ENCODE peak calls at places on chromosomes 4 and X, in six cellular contexts. U, N, C, S, F and Y are unnamed samples.

GRCh38 chr4:158371158-158371557 is 150.5 kb upstream of the RXFP1 start:
- DNase-seq in U (peak), N (no peak), F (no peak), S (no peak), C (no peak), Y (no peak)

GRCh38 chr4:37981844-37982720 is 21.9 kb downstream of the PTTG2 start:
- DNase-seq in C (no peak), S (no peak), F (no peak), U (peak), N (no peak), Y (no peak)

GRCh38 chrX:100076031-100076430 is 334.0 kb downstream of the PCDH19 start:
- DNase-seq in U (no peak), F (no peak), C (no peak), N (no peak), S (no peak), Y (no peak)

GRCh38 chrX:134374294-134374693 is 85.7 kb upstream of the HPRT1 start:
- DNase-seq in U (no peak), C (no peak), N (no peak), S (no peak), F (peak), Y (no peak)

GRCh38 chr4:1654216-1654945 is 29.7 kb downstream of the FAM53A start:
- DNase-seq in S (no peak), C (no peak), U (no peak), F (no peak), N (no peak), Y (no peak)

GRCh38 chr4:108901271-108901670 is 138.4 kb upstream of the ETNPPL start:
- DNase-seq in N (no peak), F (no peak), C (no peak), U (peak), S (no peak), Y (no peak)

GRCh38 chrX:67700607-67701006 is 156.8 kb downstream of the AR start:
- DNase-seq in C (no peak), S (no peak), F (no peak), N (no peak), U (no peak), Y (no peak)

GRCh38 chrX:100083146-100083715 is 326.8 kb downstream of the PCDH19 start:
- DNase-seq in S (no peak), U (no peak), N (no peak), F (no peak), C (no peak), Y (no peak)

GRCh38 chr4:153757407-153757806 is 2.4 kb downstream of the RNF175 start:
- DNase-seq in F (no peak), S (no peak), C (no peak), N (no peak), U (peak), Y (no peak)

GRCh38 chrX:10350221-10350620 is 193.4 kb downstream of the CLCN4 start:
- DNase-seq in F (no peak), U (no peak), N (no peak), C (no peak), S (no peak), Y (no peak)

GRCh38 chr4:179893967-179894590 is 2349.1 kb upstream of the TENM3 start:
- DNase-seq in N (no peak), S (no peak), U (no peak), C (no peak), F (no peak), Y (no peak)

GRCh38 chr4:54231419-54232150 is 2.5 kb downstream of the PDGFRA start:
- DNase-seq in S (peak), C (no peak), F (no peak), N (peak), U (no peak), Y (peak)

GRCh38 chrX:41421071-41421729 is 25.9 kb upstream of the NYX start:
- DNase-seq in U (peak), S (no peak), N (no peak), F (no peak), C (no peak), Y (no peak)

GRCh38 chr4:166655705-166656104 is 578.6 kb downstream of the SPOCK3 start:
- DNase-seq in C (no peak), N (no peak), S (no peak), U (no peak), F (no peak), Y (no peak)

GRCh38 chr4:86279247-86279960 is 80.4 kb downstream of the MAPK10 start:
- DNase-seq in C (no peak), U (no peak), S (no peak), N (no peak), F (no peak), Y (no peak)

GRCh38 chr4:161555689-161556660 is 607.8 kb downstream of the FSTL5 start:
- DNase-seq in N (no peak), S (no peak), U (peak), F (no peak), C (no peak), Y (no peak)

GRCh38 chr4:63670735-63671134 is 738.5 kb downstream of the TECRL start:
- DNase-seq in F (no peak), C (no peak), U (no peak), S (no peak), N (no peak), Y (no peak)